ENCODE peak calls at places on chromosome 9, in ten cellular contexts. B is uterus, V is upper lobe of right lung, J is right cardiac atrium, N is Peyer's patch, S is MM.1S, F is psoas muscle, Q is tibial nerve, Z is lower lobe of right lung, U is Karpas-422. I is an unnamed sample.

GRCh38 chr9:136222896-136223266 is 18.0 kb upstream of the LHX3 start:
- DNase-seq in F (no peak), B (no peak), N (no peak), S (no peak), Z (no peak), V (no peak), Q (no peak), J (no peak), U (peak; percentile 81), I (no peak)

GRCh38 chr9:114690308-114690707 is 8.3 kb upstream of the TEX48 start:
- DNase-seq in V (no peak), J (no peak), Q (no peak), U (no peak), B (no peak), Z (no peak), N (no peak), S (no peak), F (no peak), I (no peak)

GRCh38 chr9:123952631-123953147 is 22.8 kb upstream of the DENND1A start:
- DNase-seq in J (no peak), F (no peak), S (no peak), Z (no peak), U (no peak), V (no peak), Q (no peak), N (no peak), B (no peak), I (no peak)

GRCh38 chr9:129281506-129282145 is 103.6 kb upstream of the IER5L start:
- DNase-seq in Q (peak; percentile 5), V (peak; percentile 53), N (peak; percentile 21), Z (peak; percentile 21), U (no peak), B (no peak), F (peak; percentile 23), S (no peak), J (no peak), I (no peak)

GRCh38 chr9:33297455-33297854 is 7.1 kb downstream of the NFX1 start:
- DNase-seq in Z (peak; percentile 60), S (peak; percentile 93), B (no peak), F (no peak), Q (no peak), J (no peak), N (peak; percentile 56), V (no peak), U (peak; percentile 93), I (no peak)

GRCh38 chr9:16899611-16900010 is 29.1 kb upstream of the BNC2 start:
- DNase-seq in Q (no peak), U (no peak), S (no peak), V (no peak), J (no peak), Z (no peak), F (no peak), N (no peak), B (no peak), I (no peak)

GRCh38 chr9:134725605-134725940 is 84.0 kb downstream of the COL5A1 start:
- DNase-seq in J (no peak), Z (no peak), B (no peak), S (no peak), Q (no peak), U (no peak), F (no peak), N (no peak), V (no peak), I (no peak)

GRCh38 chr9:126513159-126514036 is 100.3 kb upstream of the LMX1B start:
- DNase-seq in V (no peak), J (no peak), F (no peak), S (no peak), B (no peak), N (peak; percentile 35), Z (peak; percentile 34), U (no peak), Q (no peak), I (no peak)

DNA sequence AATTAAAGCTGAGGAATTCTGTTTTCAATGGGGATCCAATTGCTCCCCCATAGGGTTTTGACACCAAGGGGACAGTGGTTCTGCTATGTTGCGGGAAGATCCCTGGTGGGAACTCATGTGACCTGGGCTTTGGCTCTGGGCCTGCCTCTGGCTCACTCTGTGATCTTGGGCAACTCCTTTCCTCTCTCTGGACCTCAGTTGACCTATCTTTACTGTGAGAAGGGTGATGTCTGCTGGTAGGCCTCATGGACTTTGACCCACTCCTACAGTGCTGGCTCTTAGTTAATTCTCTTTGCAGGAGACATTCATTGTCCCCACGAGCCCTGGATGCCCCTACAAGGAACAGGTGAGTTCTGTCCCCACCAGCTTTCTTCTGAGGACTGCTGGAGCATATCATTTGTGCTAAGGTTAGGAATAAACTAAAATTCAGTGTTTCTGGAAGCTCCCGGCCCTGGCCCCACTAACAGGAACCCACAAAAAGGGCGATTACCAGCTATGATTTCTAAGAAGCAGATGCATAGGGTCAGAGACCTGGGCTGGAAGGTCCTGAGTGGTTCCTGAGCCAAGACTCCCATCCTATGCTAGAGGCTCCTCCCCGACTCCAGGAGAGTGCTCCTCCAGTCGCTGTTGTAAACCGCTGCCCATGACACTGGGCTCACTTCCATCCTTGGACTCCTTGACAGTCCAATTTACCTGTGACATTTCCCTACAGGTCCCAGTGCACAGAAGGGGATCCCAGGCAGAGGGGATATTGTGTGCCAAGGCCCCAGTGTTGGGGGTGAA is 218.3 kb downstream of the PAX5 start:
- DNase-seq in U (no peak), J (no peak), S (no peak), V (no peak), Z (no peak), Q (no peak), B (no peak), N (no peak), F (no peak), I (no peak)
- H3K4me1 ChIP-seq in U (no peaks in the 10 kb centered on the region), J (no peaks in the 10 kb centered on the region), S (no peaks in the 10 kb centered on the region), V (no peaks in the 10 kb centered on the region), Z (no peaks in the 10 kb centered on the region), Q (no peaks in the 10 kb centered on the region), B (no peaks in the 10 kb centered on the region), N (no peaks in the 10 kb centered on the region), F (no peaks in the 10 kb centered on the region), I (no peaks in the 10 kb centered on the region)

GRCh38 chr9:96069821-96070220 is 194.3 kb downstream of the ERCC6L2 start:
- DNase-seq in B (no peak), Z (no peak), J (no peak), F (no peak), N (no peak), Q (no peak), U (no peak), V (no peak), S (no peak), I (no peak)
- H3K4me1 ChIP-seq in B (no peaks in the 10 kb centered on the region), Z (no peaks in the 10 kb centered on the region), J (peaks cover 9% of the 10 kb centered on the region), F (peaks cover 11% of the 10 kb centered on the region), N (no peaks in the 10 kb centered on the region), Q (no peaks in the 10 kb centered on the region), U (no peaks in the 10 kb centered on the region), V (no peaks in the 10 kb centered on the region), S (no peaks in the 10 kb centered on the region), I (peaks cover 7% of the 10 kb centered on the region)

GRCh38 chr9:73157811-73158210 is 6.1 kb downstream of the ANXA1 start:
- DNase-seq in U (no peak), N (no peak), S (no peak), F (no peak), V (no peak), J (no peak), Q (no peak), B (no peak), Z (no peak), I (no peak)

GRCh38 chr9:73156593-73157187 is 5.0 kb downstream of the ANXA1 start:
- DNase-seq in B (no peak), S (no peak), Q (no peak), U (no peak), F (no peak), N (no peak), V (no peak), J (no peak), Z (no peak), I (no peak)

GRCh38 chr9:73155389-73155788 is 3.7 kb downstream of the ANXA1 start:
- DNase-seq in B (no peak), V (no peak), U (no peak), F (no peak), J (no peak), Q (no peak), S (no peak), Z (no peak), N (no peak), I (no peak)

GRCh38 chr9:73155968-73156592 is 4.4 kb downstream of the ANXA1 start:
- DNase-seq in B (no peak), Z (no peak), S (no peak), N (no peak), F (no peak), Q (no peak), J (no peak), V (no peak), U (no peak), I (no peak)

DNA sequence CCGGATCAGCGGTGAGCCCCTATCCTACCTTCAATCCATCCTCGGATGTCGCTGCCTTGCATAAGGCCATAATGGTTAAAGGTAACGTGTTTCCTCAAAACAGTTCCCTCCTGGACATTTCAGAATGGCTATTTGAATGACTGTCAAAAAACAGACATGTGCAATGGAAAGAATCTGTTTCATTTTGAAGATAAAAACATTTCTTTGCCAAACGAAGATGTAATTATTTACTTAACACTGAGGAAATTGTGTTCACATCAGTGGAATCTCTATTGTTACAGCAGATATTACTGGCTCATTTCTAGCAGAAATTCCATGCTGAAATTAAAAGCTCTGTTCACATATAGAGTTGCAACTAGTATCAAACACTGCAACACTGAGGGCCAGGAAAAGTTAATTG is 7.1 kb downstream of the ANXA1 start:
- DNase-seq in Z (no peak), U (no peak), F (no peak), Q (no peak), V (no peak), B (no peak), N (no peak), J (no peak), S (no peak), I (no peak)
- H3K4me1 ChIP-seq in Z (peaks cover 43% of the 10 kb centered on the region), U (no peaks in the 10 kb centered on the region), F (no peaks in the 10 kb centered on the region), Q (no peaks in the 10 kb centered on the region), V (peaks cover 41% of the 10 kb centered on the region), B (peaks cover 5% of the 10 kb centered on the region), N (no peaks in the 10 kb centered on the region), J (peaks cover 4% of the 10 kb centered on the region), S (no peaks in the 10 kb centered on the region), I (peaks cover 35% of the 10 kb centered on the region)

GRCh38 chr9:113578877-113579269 is 115.3 kb downstream of the RGS3 start:
- DNase-seq in Q (no peak), N (peak; percentile 63), S (peak; percentile 95), B (no peak), V (peak; percentile 79), F (peak; percentile 70), J (no peak), Z (peak; percentile 80), U (peak; percentile 54), I (no peak)

GRCh38 chr9:113578279-113578865 is 114.8 kb downstream of the RGS3 start:
- DNase-seq in Q (no peak), F (peak; percentile 28), V (no peak), Z (no peak), S (no peak), U (no peak), J (peak; percentile 16), N (no peak), B (no peak), I (no peak)

GRCh38 chr9:113580954-113581311 is 117.4 kb downstream of the RGS3 start:
- DNase-seq in J (no peak), N (no peak), Q (no peak), Z (no peak), V (no peak), U (no peak), B (no peak), F (no peak), S (no peak), I (no peak)

GRCh38 chr9:113580041-113580953 is 116.8 kb downstream of the RGS3 start:
- DNase-seq in B (peak; percentile 34), N (peak; percentile 66), Q (peak; percentile 53), U (peak; percentile 68), S (peak; percentile 26), F (peak; percentile 80), Z (peak; percentile 98), V (peak; percentile 97), J (peak; percentile 80), I (peak; percentile 79)

GRCh38 chr9:113579270-113580040 is 115.9 kb downstream of the RGS3 start:
- DNase-seq in N (peak; percentile 50), Q (peak; percentile 26), S (peak; percentile 42), F (peak; percentile 71), J (peak; percentile 59), B (no peak), Z (peak; percentile 80), V (no peak), U (peak; percentile 79), I (no peak)
- H3K4me1 ChIP-seq in N (peaks cover 51% of the 10 kb centered on the region), Q (no peaks in the 10 kb centered on the region), S (peaks cover 58% of the 10 kb centered on the region), F (peaks cover 55% of the 10 kb centered on the region), J (peaks cover 38% of the 10 kb centered on the region), B (no peaks in the 10 kb centered on the region), Z (peaks cover 83% of the 10 kb centered on the region), V (peaks cover 69% of the 10 kb centered on the region), U (peaks cover 39% of the 10 kb centered on the region), I (peaks cover 61% of the 10 kb centered on the region)